ENCODE peak calls at places on chromosome 6, in nine cellular contexts. N is NT2/D1, R is lower lobe of right lung, G is tibial artery, O is ovary, S is cardiac muscle cell, Z is left ventricle myocardium inferior, Y is stomach, E is tibial nerve. D is an unnamed sample.

GRCh38 chr6:166293731-166294584 is 14.2 kb downstream of the PRR18 start:
- DNase-seq in R (no peak), Y (no peak), O (no peak), Z (no peak), E (no peak), N (no peak), S (no peak), G (no peak), D (no peak)

GRCh38 chr6:128507337-128508310 is 12.8 kb downstream of the PTPRK start:
- DNase-seq in O (no peak), Y (no peak), S (peak; percentile 16), G (no peak), N (no peak), Z (no peak), R (no peak), E (no peak), D (peak; percentile 53)

GRCh38 chr6:16432075-16433032 is 194.0 kb downstream of the GMPR start:
- DNase-seq in R (no peak), N (no peak), Z (no peak), Y (peak; percentile 39), S (peak; percentile 82), E (peak; percentile 48), G (peak; percentile 61), O (no peak), D (no peak)

GRCh38 chr6:149750136-149750609 is 632 bp downstream of the PCMT1 start:
- DNase-seq in S (peak; percentile 52), N (peak; percentile 13), E (peak; percentile 16), R (peak; percentile 68), Y (peak; percentile 30), O (no peak), G (peak; percentile 32), Z (peak; percentile 26), D (no peak)

GRCh38 chr6:112207773-112208172 is 46.6 kb downstream of the LAMA4 start:
- DNase-seq in R (no peak), Y (no peak), G (no peak), N (no peak), Z (no peak), S (no peak), O (no peak), E (no peak), D (no peak)

GRCh38 chr6:27986928-27987725 is 30.1 kb downstream of the OR2B6 start:
- DNase-seq in S (peak; percentile 24), O (no peak), Y (no peak), R (no peak), E (no peak), N (no peak), Z (no peak), G (no peak), D (no peak)

GRCh38 chr6:87846446-87846845 is 144.4 kb upstream of the AKIRIN2 start:
- DNase-seq in N (no peak), Z (no peak), R (no peak), S (no peak), E (no peak), G (no peak), O (no peak), Y (no peak), D (no peak)

GRCh38 chr6:57040011-57040410 is 6.5 kb upstream of the KIAA1586 start:
- DNase-seq in Z (no peak), R (no peak), Y (no peak), E (no peak), N (no peak), O (no peak), S (no peak), G (no peak), D (no peak)

GRCh38 chr6:21142716-21143115 is 450.8 kb upstream of the SOX4 start:
- DNase-seq in G (no peak), Z (no peak), E (no peak), N (no peak), R (no peak), O (no peak), Y (no peak), S (no peak), D (no peak)

GRCh38 chr6:16760536-16761468 is at the start of gene ATXN1:
- DNase-seq in Y (peak; percentile 62), R (peak; percentile 74), N (no peak), O (peak; percentile 71), Z (peak; percentile 57), E (peak; percentile 76), G (peak; percentile 73), S (peak; percentile 81), D (peak; percentile 65)

GRCh38 chr6:138289739-138290138 is 71.4 kb upstream of the PBOV1 start:
- DNase-seq in N (no peak), G (no peak), S (no peak), Z (no peak), O (no peak), R (no peak), E (no peak), Y (peak; percentile 38), D (no peak)

DNA sequence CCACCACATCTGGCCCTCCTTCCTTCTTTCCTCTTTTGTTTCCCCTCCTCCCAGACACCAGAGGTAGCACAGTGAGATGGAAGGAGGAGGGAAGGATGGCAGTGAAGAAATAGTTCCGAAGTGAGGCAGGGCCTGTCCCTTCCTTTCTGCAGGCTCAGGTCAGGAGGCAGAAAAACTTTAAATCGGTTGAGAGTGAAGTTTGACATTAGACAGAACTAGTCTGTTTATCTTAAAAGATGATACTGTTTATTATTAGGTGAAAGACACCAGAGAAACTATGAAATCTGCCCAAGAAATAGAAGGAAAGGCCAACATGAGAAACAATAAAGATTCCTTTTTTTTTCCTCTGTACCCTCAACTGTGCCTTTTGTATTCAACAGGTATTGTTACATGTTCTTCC is 670.3 kb downstream of the UTRN start:
- DNase-seq in S (no peak), E (no peak), G (no peak), Y (no peak), R (no peak), O (no peak), Z (no peak), N (no peak), D (no peak)
- H3K4me1 ChIP-seq in S (no peaks in the 10 kb centered on the region), E (no peaks in the 10 kb centered on the region), G (no peaks in the 10 kb centered on the region), Y (no peaks in the 10 kb centered on the region), R (no peaks in the 10 kb centered on the region), O (no peaks in the 10 kb centered on the region), Z (no peaks in the 10 kb centered on the region), N (peaks cover 2% of the 10 kb centered on the region), D (no peaks in the 10 kb centered on the region)

GRCh38 chr6:44067760-44068139 is 59.5 kb downstream of the MRPL14 start:
- DNase-seq in Y (no peak), E (no peak), G (no peak), N (no peak), S (no peak), R (no peak), Z (no peak), O (no peak), D (no peak)

GRCh38 chr6:44064948-44065272 is 62.3 kb downstream of the MRPL14 start:
- DNase-seq in N (no peak), G (no peak), Z (no peak), E (no peak), S (no peak), Y (no peak), O (no peak), R (no peak), D (no peak)

GRCh38 chr6:44065443-44066115 is 61.7 kb downstream of the MRPL14 start:
- DNase-seq in N (no peak), G (no peak), E (no peak), Y (no peak), S (no peak), Z (no peak), R (no peak), O (no peak), D (no peak)

GRCh38 chr6:44068607-44069296 is 58.5 kb downstream of the MRPL14 start:
- DNase-seq in Y (no peak), N (no peak), Z (no peak), E (no peak), S (no peak), G (no peak), O (no peak), R (no peak), D (no peak)

GRCh38 chr6:44067073-44067759 is 60.0 kb downstream of the MRPL14 start:
- DNase-seq in R (no peak), O (no peak), N (no peak), E (no peak), S (no peak), Z (no peak), Y (no peak), G (no peak), D (no peak)
- H3K4me1 ChIP-seq in R (peaks cover 12% of the 10 kb centered on the region), O (peaks cover 4% of the 10 kb centered on the region), N (peaks cover 6% of the 10 kb centered on the region), E (peaks cover 7% of the 10 kb centered on the region), S (peaks cover 5% of the 10 kb centered on the region), Z (peaks cover 40% of the 10 kb centered on the region), Y (peaks cover 10% of the 10 kb centered on the region), G (peaks cover 13% of the 10 kb centered on the region), D (no peaks in the 10 kb centered on the region)

GRCh38 chr6:24313477-24314141 is 44.2 kb downstream of the DCDC2 start:
- DNase-seq in G (no peak), S (peak; percentile 86), N (no peak), O (no peak), R (no peak), Z (no peak), Y (peak; percentile 40), E (no peak), D (peak; percentile 49)
- H3K4me1 ChIP-seq in G (no peaks in the 10 kb centered on the region), S (peaks cover 7% of the 10 kb centered on the region), N (no peaks in the 10 kb centered on the region), O (no peaks in the 10 kb centered on the region), R (no peaks in the 10 kb centered on the region), Z (no peaks in the 10 kb centered on the region), Y (peaks cover 7% of the 10 kb centered on the region), E (no peaks in the 10 kb centered on the region), D (peaks cover 25% of the 10 kb centered on the region)

GRCh38 chr6:33706136-33706725 is 5.3 kb downstream of the UQCC2 start:
- DNase-seq in Z (no peak), N (no peak), Y (no peak), S (no peak), O (no peak), G (no peak), R (peak; percentile 32), E (no peak), D (no peak)

GRCh38 chr6:33702345-33702977 is 9.0 kb downstream of the UQCC2 start:
- DNase-seq in S (peak; percentile 69), R (peak; percentile 48), G (peak; percentile 49), E (no peak), O (no peak), Y (peak; percentile 58), Z (no peak), N (peak; percentile 36), D (peak; percentile 56)

GRCh38 chr6:33705268-33705885 is 6.1 kb downstream of the UQCC2 start:
- DNase-seq in E (no peak), Z (no peak), N (no peak), R (peak; percentile 7), G (no peak), Y (no peak), S (no peak), O (no peak), D (no peak)

GRCh38 chr6:33707771-33708170 is 3.7 kb downstream of the UQCC2 start:
- DNase-seq in E (no peak), R (no peak), G (no peak), O (no peak), S (no peak), Z (no peak), Y (no peak), N (no peak), D (no peak)

DNA sequence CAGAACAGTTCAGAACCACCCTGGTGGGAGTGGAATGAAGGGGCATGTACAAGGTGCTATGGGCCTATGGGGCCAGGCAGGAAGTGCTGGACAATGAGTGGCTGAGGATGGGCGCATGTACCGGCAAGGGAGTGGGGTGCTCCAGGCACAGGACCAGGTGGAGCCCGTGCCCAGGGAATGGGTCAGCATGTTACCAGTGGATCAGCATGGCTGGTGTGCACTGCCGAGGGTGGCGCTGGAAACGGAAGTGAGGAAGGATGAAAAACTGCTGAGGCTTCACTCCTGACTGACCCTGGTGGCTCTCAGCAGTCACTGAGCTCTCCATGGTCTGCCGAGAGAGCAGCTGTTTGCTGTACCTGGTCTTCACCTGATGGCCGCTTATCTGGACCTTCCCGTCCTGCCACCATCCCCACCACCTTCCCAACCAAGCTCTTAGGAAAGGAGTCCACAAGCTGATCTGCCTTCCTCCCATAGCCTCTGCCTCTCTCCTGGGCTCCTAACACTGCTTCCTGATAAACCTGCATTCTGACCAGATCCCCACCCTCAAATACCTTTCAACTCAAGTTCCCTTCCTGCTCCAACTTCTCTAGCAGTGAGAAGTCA is 7.2 kb downstream of the UQCC2 start:
- DNase-seq in O (no peak), E (no peak), N (no peak), G (no peak), S (no peak), Y (no peak), Z (no peak), R (peak; percentile 30), D (no peak)
- H3K4me1 ChIP-seq in O (no peaks in the 10 kb centered on the region), E (peaks cover 6% of the 10 kb centered on the region), N (peaks cover 6% of the 10 kb centered on the region), G (no peaks in the 10 kb centered on the region), S (peaks cover 5% of the 10 kb centered on the region), Y (peaks cover 6% of the 10 kb centered on the region), Z (peaks cover 38% of the 10 kb centered on the region), R (peaks cover 9% of the 10 kb centered on the region), D (no peaks in the 10 kb centered on the region)

D was measured in body of pancreas.